ENCODE peak calls at places on chromosomes 4 and X, in seven cellular contexts. L is fibroblast of pulmonary artery; Y is endothelial cell of umbilical vein; F is ovary; A is CD8-positive, alpha-beta T cell; Z is kidney epithelial cell; T is foreskin fibroblast. R is an unnamed sample.

GRCh38 chrX:132092439-132093065 is 35.3 kb downstream of the FRMD7 start:
- DNase-seq in Y (peak; percentile 68), Z (no peak), F (peak; percentile 10), T (peak; percentile 74), L (peak; percentile 78), A (peak; percentile 47), R (peak; percentile 75)

GRCh38 chr4:157221426-157221894 is 932 bp downstream of the GRIA2 start:
- DNase-seq in A (no peak), Z (no peak), F (no peak), Y (no peak), T (peak; percentile 34), L (no peak), R (no peak)

GRCh38 chrX:119605398-119605738 is 856 bp downstream of the NKRF start:
- DNase-seq in Z (no peak), T (peak; percentile 30), L (no peak), A (no peak), Y (peak; percentile 1), F (peak; percentile 19), R (no peak)

GRCh38 chrX:86102341-86102740 is 45.9 kb upstream of the DACH2 start:
- DNase-seq in Z (no peak), F (no peak), Y (no peak), T (no peak), A (no peak), L (no peak), R (no peak)

GRCh38 chrX:129043138-129043537 is 480.2 kb downstream of the SMARCA1 start:
- DNase-seq in T (no peak), Z (no peak), A (no peak), Y (no peak), L (no peak), F (no peak), R (no peak)

GRCh38 chrX:107678957-107679740 is 50.8 kb downstream of the PRPS1 start:
- DNase-seq in L (peak; percentile 87), Z (no peak), A (peak; percentile 72), Y (no peak), T (peak; percentile 89), F (peak; percentile 54), R (peak; percentile 97)

GRCh38 chr4:87051121-87051713 is 116.4 kb downstream of the AFF1 start:
- DNase-seq in A (no peak), L (peak; percentile 54), F (no peak), T (no peak), Z (no peak), Y (peak; percentile 66), R (peak; percentile 56)

GRCh38 chr4:146087856-146088255 is 87.7 kb upstream of the LSM6 start:
- DNase-seq in A (no peak), Y (no peak), L (no peak), T (no peak), Z (no peak), F (no peak), R (no peak)

GRCh38 chrX:26851981-26852380 is 611.2 kb downstream of the PPP4R3C start:
- DNase-seq in F (no peak), Z (no peak), T (peak; percentile 2), Y (peak; percentile 87), L (peak; percentile 4), A (no peak), R (peak; percentile 0)

GRCh38 chrX:1466971-1467561 is 14.4 kb upstream of the ASMTL start:
- DNase-seq in Y (no peak), F (no peak), L (no peak), A (peak; percentile 56), T (no peak), Z (no peak), R (no peak)

GRCh38 chr4:98946359-98946758 is 17.4 kb upstream of the EIF4E start:
- DNase-seq in T (no peak), L (no peak), A (no peak), Z (no peak), F (no peak), Y (no peak), R (no peak)

GRCh38 chr4:99410075-99410474 is 25.1 kb downstream of the ADH7 start:
- DNase-seq in Y (no peak), A (no peak), T (no peak), L (no peak), F (no peak), Z (no peak), R (no peak)

GRCh38 chr4:140621161-140621560 is 52.4 kb upstream of the UCP1 start:
- DNase-seq in A (no peak), T (no peak), Y (no peak), F (no peak), Z (no peak), L (no peak), R (no peak)
- H3K4me3 ChIP-seq in A (no peak overlapping the region), T (no peak overlapping the region), Y (no peak overlapping the region), F (no peak overlapping the region), Z (no peak overlapping the region), L (no peak overlapping the region), R (no peak overlapping the region)

DNA sequence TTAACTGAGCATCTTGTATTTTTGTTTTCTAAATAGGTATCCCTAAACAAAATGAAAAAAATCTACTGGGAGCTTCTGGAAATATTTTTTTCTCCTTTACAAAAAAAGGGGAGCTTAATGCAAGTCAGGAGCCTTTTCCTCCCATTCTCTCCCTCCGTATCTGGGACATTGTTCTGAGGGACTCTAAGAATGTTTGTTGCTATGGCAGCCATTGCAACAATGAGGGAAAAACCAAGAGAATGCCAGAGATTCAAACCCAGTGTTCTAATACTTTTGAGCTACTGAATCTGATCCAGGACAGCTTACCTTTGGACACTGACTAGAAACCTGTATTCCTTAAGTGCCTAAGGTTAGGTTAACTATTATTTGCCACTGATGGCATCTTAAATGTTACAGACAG is 485.7 kb upstream of the HS3ST1 start:
- DNase-seq in A (no peak), Z (no peak), Y (peak; percentile 89), L (peak; percentile 95), F (no peak), T (no peak), R (no peak)
- TF ChIP-seq CTCF in A (no peak), Z (no peak), Y (no peak), L (no peak), F (no peak), T (no peak), R (no peak)

DNA sequence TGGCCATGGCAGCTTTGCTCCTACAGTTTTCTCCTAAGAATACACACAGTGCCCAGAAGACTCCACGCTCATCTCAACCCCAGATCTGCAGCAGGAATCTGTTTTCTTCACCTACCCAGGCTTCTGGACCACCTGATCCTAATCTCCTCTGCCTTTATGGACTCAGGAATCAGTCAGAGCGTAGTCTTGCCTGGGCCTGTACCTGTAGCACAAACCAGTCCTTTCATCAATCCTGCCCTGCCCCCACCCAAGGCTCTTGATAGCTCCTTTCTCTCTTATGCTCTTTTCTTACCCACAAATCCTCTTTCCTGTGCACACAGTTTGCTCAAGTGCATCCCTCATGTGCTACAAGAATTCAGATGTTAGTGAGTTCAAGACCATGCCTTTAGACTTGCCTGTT is 89.7 kb downstream of the ZNF718 start:
- DNase-seq in L (no peak), Z (no peak), F (no peak), T (no peak), A (no peak), Y (no peak), R (no peak)
- H3K4me3 ChIP-seq in L (no peak overlapping the region), Z (no peak overlapping the region), F (no peak overlapping the region), T (no peak overlapping the region), A (no peak overlapping the region), Y (no peak overlapping the region), R (peak overlapping the region; percentile 68)

GRCh38 chr4:79241846-79242245 is 84.0 kb downstream of the NAA11 start:
- DNase-seq in L (peak; percentile 29), T (peak; percentile 32), F (no peak), Z (peak; percentile 29), A (no peak), Y (peak; percentile 8), R (peak; percentile 53)
- TF ChIP-seq CTCF in L (peak; percentile 25), T (no peak), F (no peak), Z (peak; percentile 25), A (no peak), Y (no peak), R (peak; percentile 32)

DNA sequence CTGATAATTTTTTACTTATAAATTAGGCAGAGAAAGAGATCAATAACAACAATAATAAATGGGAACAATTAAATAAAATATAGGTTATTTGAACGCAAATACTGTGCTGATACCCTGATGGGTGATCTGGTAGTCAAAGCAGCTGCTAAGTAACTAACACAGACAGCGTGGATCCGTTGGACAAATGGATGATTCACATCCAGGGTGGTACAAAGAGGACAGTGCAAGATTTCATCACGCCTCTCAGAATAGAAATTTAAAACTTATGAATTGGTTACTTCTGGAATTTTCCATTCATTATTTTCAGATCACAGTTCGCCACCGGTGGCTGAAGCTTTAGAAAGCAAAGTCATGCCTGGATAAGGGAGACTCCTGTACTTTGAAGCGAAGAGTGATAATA is 1066.0 kb upstream of the ADGRL3 start:
- DNase-seq in F (no peak), T (no peak), L (no peak), A (no peak), Z (no peak), Y (no peak), R (no peak)
- H3K4me3 ChIP-seq in F (no peak overlapping the region), T (no peak overlapping the region), L (no peak overlapping the region), A (no peak overlapping the region), Z (no peak overlapping the region), Y (no peak overlapping the region), R (no peak overlapping the region)